ENCODE peak calls at places on chromosomes 13 and 19, in ten cellular contexts. G is fibroblast of lung, I is H1, R is HCT116, J is mammary epithelial cell, S is SK-N-SH, Z is mesendoderm, Q is H9, W is PC-3, D is HepG2. M is an unnamed sample. For H3K4me1, the result is how much of the 10 kb centered on the place peaks cover.

GRCh38 chr13:106331116-106331515 is 204.3 kb downstream of the EFNB2 start:
- DNase-seq in G (no peak), I (no peak), R (no peak), J (no peak), S (no peak), Z (no peak), Q (no peak), W (no peak), D (no peak), M (no peak)

GRCh38 chr13:109235901-109236300 is 550.5 kb downstream of the IRS2 start:
- DNase-seq in G (no peak), I (no peak), R (no peak), J (peak), S (no peak), Z (no peak), Q (no peak), W (no peak), D (no peak), M (no peak)

GRCh38 chr19:35404879-35405622 is 34.2 kb downstream of the GPR42 start:
- DNase-seq in G (peak), I (no peak), R (no peak), J (peak), S (no peak), Z (peak), Q (no peak), W (peak), D (peak), M (peak)

GRCh38 chr13:50594276-50594970 is 249.1 kb downstream of the DLEU7 start:
- DNase-seq in G (no peak), I (no peak), R (no peak), J (no peak), S (peak), Z (no peak), Q (peak), W (no peak), D (peak), M (no peak)

GRCh38 chr13:20553309-20553708 is 13.6 kb upstream of the IFT88 start:
- DNase-seq in G (no peak), I (no peak), R (no peak), J (no peak), S (no peak), Z (no peak), Q (no peak), W (no peak), D (peak), M (peak)

GRCh38 chr13:31444266-31444862 is 244.6 kb downstream of the B3GLCT start:
- DNase-seq in G (no peak), I (no peak), R (no peak), J (no peak), S (no peak), Z (no peak), Q (no peak), W (no peak), D (no peak), M (no peak)

GRCh38 chr13:34772206-34772605 is 169.9 kb upstream of the NBEA start:
- DNase-seq in G (no peak), I (no peak), R (no peak), J (no peak), S (no peak), Z (peak), Q (no peak), W (no peak), D (no peak), M (no peak)

GRCh38 chr13:53137777-53138176 is 109.2 kb downstream of the OLFM4 start:
- DNase-seq in G (peak), I (no peak), R (no peak), J (no peak), S (no peak), Z (no peak), Q (no peak), W (peak), D (no peak), M (peak)

GRCh38 chr13:43572601-43573360 is 214.0 kb downstream of the ENOX1 start:
- DNase-seq in G (peak), I (no peak), R (no peak), J (peak), S (no peak), Z (peak), Q (no peak), W (peak), D (no peak), M (no peak)

GRCh38 chr13:98619556-98619955 is 42.6 kb upstream of the STK24 start:
- DNase-seq in G (no peak), I (no peak), R (no peak), J (peak), S (no peak), Z (no peak), Q (no peak), W (no peak), D (no peak), M (no peak)

GRCh38 chr19:58406818-58407657 is 1.4 kb upstream of the ZNF584 start:
- DNase-seq in G (no peak), I (no peak), R (no peak), J (no peak), S (no peak), Z (peak), Q (peak), W (no peak), D (peak), M (peak)

GRCh38 chr19:10896851-10897526 is 25.6 kb downstream of the CARM1 start:
- DNase-seq in G (no peak), I (no peak), R (no peak), J (no peak), S (no peak), Z (no peak), Q (no peak), W (peak), D (peak), M (no peak)

GRCh38 chr19:12994701-12995595 is at the start of gene NFIX:
- DNase-seq in G (peak), I (no peak), R (no peak), J (peak), S (peak), Z (no peak), Q (no peak), W (peak), D (peak), M (peak)

GRCh38 chr13:27578121-27579030 is 42.0 kb downstream of the LNX2 start:
- DNase-seq in G (peak), I (no peak), R (no peak), J (peak), S (no peak), Z (peak), Q (no peak), W (peak), D (no peak), M (no peak)

GRCh38 chr19:40672573-40673299 is 17.7 kb downstream of the NUMBL start:
- DNase-seq in G (no peak), I (no peak), R (no peak), J (no peak), S (no peak), Z (no peak), Q (no peak), W (no peak), D (no peak), M (no peak)

GRCh38 chr19:55179570-55180484 is at the start of gene SYT5:
- DNase-seq in G (no peak), I (no peak), R (no peak), J (peak), S (peak), Z (peak), Q (peak), W (peak), D (no peak), M (peak)

GRCh38 chr13:20006206-20006605 is 47.7 kb downstream of the ZMYM2 start:
- DNase-seq in G (peak), I (no peak), R (no peak), J (no peak), S (no peak), Z (no peak), Q (no peak), W (peak), D (no peak), M (no peak)

GRCh38 chr19:30122431-30122830 is 180.4 kb downstream of the URI1 start:
- DNase-seq in G (no peak), I (no peak), R (no peak), J (no peak), S (no peak), Z (no peak), Q (no peak), W (no peak), D (no peak), M (no peak)

GRCh38 chr13:72643339-72643989 is 84.0 kb downstream of the MZT1 start:
- DNase-seq in G (peak), I (no peak), R (peak), J (peak), S (peak), Z (peak), Q (no peak), W (peak), D (peak), M (peak)

GRCh38 chr19:41327499-41328156 is 17.7 kb downstream of the CCDC97 start:
- DNase-seq in G (peak), I (no peak), R (no peak), J (peak), S (peak), Z (no peak), Q (peak), W (peak), D (no peak), M (no peak)

GRCh38 chr13:75762066-75762937 is 126.2 kb downstream of the LMO7 start:
- DNase-seq in G (no peak), I (no peak), R (no peak), J (peak), S (no peak), Z (no peak), Q (no peak), W (peak), D (peak), M (peak)

GRCh38 chr13:97272526-97272925 is 50.4 kb downstream of the MBNL2 start:
- DNase-seq in G (peak), I (no peak), R (no peak), J (no peak), S (no peak), Z (peak), Q (no peak), W (no peak), D (no peak), M (no peak)

GRCh38 chr19:41437944-41438574 is 1.7 kb downstream of the DMAC2 start:
- DNase-seq in G (no peak), I (no peak), R (no peak), J (no peak), S (no peak), Z (no peak), Q (no peak), W (no peak), D (no peak), M (no peak)

GRCh38 chr19:29010276-29010675 is 202.7 kb downstream of the UQCRFS1 start:
- DNase-seq in G (no peak), I (no peak), R (no peak), J (no peak), S (no peak), Z (no peak), Q (no peak), W (no peak), D (no peak), M (no peak)

GRCh38 chr13:107866007-107866665 is 349.2 kb downstream of the LIG4 start:
- DNase-seq in G (peak), I (no peak), R (no peak), J (peak), S (peak), Z (peak), Q (peak), W (peak), D (no peak), M (peak)

GRCh38 chr19:33569822-33570221 is 48.2 kb upstream of the PEPD start:
- DNase-seq in G (no peak), I (no peak), R (no peak), J (no peak), S (no peak), Z (peak), Q (no peak), W (no peak), D (no peak), M (no peak)

GRCh38 chr19:2917275-2918184 is 16.8 kb downstream of the ZNF57 start:
- DNase-seq in G (no peak), I (no peak), R (no peak), J (no peak), S (no peak), Z (no peak), Q (no peak), W (no peak), D (no peak), M (no peak)

GRCh38 chr13:75656590-75656989 is 20.5 kb downstream of the LMO7 start:
- DNase-seq in G (peak), I (no peak), R (no peak), J (peak), S (no peak), Z (no peak), Q (no peak), W (no peak), D (no peak), M (no peak)

GRCh38 chr13:113474179-113474578 is 16.3 kb downstream of the DCUN1D2 start:
- DNase-seq in G (no peak), I (no peak), R (no peak), J (peak), S (no peak), Z (peak), Q (no peak), W (no peak), D (no peak), M (no peak)

GRCh38 chr19:33905473-33905936 is 108.8 kb downstream of the KCTD15 start:
- DNase-seq in G (peak), I (no peak), R (no peak), J (peak), S (peak), Z (peak), Q (peak), W (peak), D (no peak), M (peak)

GRCh38 chr13:57632276-57633140 is 964 bp downstream of the PCDH17 start:
- DNase-seq in G (peak), I (no peak), R (no peak), J (no peak), S (peak), Z (peak), Q (peak), W (no peak), D (no peak), M (peak)

GRCh38 chr13:112729408-112729807 is 39.6 kb downstream of the ATP11A start:
- DNase-seq in G (no peak), I (no peak), R (no peak), J (no peak), S (no peak), Z (peak), Q (peak), W (no peak), D (no peak), M (no peak)

GRCh38 chr19:10290876-10291553 is 1.3 kb downstream of the ICAM5 start:
- DNase-seq in G (no peak), I (no peak), R (peak), J (peak), S (peak), Z (peak), Q (peak), W (peak), D (peak), M (peak)

GRCh38 chr19:10228393-10228792 is 2.7 kb downstream of the S1PR2 start:
- DNase-seq in G (no peak), I (no peak), R (no peak), J (no peak), S (no peak), Z (no peak), Q (no peak), W (no peak), D (no peak), M (no peak)

GRCh38 chr19:36201684-36202083 is 12.8 kb downstream of the ZNF565 start:
- DNase-seq in G (no peak), I (no peak), R (no peak), J (no peak), S (no peak), Z (no peak), Q (no peak), W (no peak), D (no peak), M (no peak)

GRCh38 chr19:7901337-7901736 is 2.3 kb upstream of the MAP2K7 start:
- DNase-seq in G (no peak), I (no peak), R (no peak), J (no peak), S (no peak), Z (no peak), Q (no peak), W (no peak), D (no peak), M (no peak)

GRCh38 chr19:3479177-3479818 is 1.0 kb downstream of the SMIM24 start:
- DNase-seq in G (no peak), I (no peak), R (peak), J (no peak), S (peak), Z (peak), Q (peak), W (peak), D (no peak), M (peak)

GRCh38 chr13:43058318-43058674 is 34.9 kb downstream of the DNAJC15 start:
- DNase-seq in G (peak), I (no peak), R (peak), J (peak), S (no peak), Z (peak), Q (peak), W (peak), D (peak), M (peak)

GRCh38 chr13:82364525-82364924 is 1517.7 kb downstream of the SLITRK1 start:
- DNase-seq in G (no peak), I (no peak), R (no peak), J (no peak), S (no peak), Z (no peak), Q (no peak), W (no peak), D (no peak), M (no peak)

GRCh38 chr19:49411681-49412321 is 11.4 kb downstream of the PTH2 start:
- DNase-seq in G (no peak), I (no peak), R (no peak), J (no peak), S (no peak), Z (no peak), Q (no peak), W (no peak), D (no peak), M (no peak)
- H3K4me2 ChIP-seq in G (no peak), I (no peak), R (no peak), J (no peak), S (no peak), Z (no peak), Q (no peak), W (no peak), D (no peak), M (no peak)

DNA sequence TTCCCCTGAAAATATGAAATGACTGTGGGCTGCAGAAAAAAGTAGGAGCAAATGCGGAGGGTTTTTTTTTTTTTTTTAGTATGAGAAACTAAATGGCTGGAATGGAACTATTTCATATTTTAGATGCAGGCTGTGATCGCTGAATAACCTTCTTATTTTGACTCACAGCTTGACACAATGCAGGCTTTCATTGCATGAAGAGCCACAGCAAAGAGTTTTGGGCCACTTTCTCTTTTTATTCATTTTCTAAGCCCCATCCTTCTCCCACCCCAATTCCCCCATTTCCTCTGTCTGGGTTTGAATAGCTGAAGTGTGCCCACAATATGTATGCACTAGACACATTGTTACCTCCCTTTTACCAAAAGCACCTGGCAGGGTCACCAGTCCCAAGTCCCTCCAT is 125.9 kb downstream of the COG6 start:
- DNase-seq in G (no peak), I (no peak), R (no peak), J (no peak), S (no peak), Z (no peak), Q (no peak), W (no peak), D (no peak), M (no peak)
- H3K4me1 ChIP-seq in G (under half), I (under half), R (under half), J (under half), S (under half), Z (under half), Q (under half), W (under half), D (under half), M (under half)

DNA sequence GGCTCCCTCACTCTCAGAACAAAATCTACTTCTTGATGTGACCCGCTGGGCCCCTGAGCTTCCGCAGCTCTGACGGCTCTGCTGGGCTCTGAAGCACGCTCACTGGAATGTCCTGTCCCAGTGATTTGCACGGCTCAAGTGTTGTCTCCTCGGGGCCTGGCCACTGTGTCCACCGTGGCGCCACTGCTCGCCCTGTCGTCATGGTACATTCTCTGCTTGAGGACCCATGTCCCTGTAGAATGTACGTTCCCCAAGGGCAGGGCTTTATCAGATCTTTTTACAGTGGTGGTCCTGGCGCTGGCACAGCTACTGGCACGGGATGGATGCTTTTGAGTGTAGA is 12.1 kb downstream of the KLHL26 start:
- DNase-seq in G (peak), I (no peak), R (no peak), J (no peak), S (no peak), Z (no peak), Q (no peak), W (no peak), D (no peak), M (no peak)
- H3K4me2 ChIP-seq in G (peak), I (no peak), R (no peak), J (peak), S (no peak), Z (no peak), Q (no peak), W (no peak), D (no peak), M (peak)

GRCh38 chr19:46927893-46928292 is 67.1 kb downstream of the ARHGAP35 start:
- DNase-seq in G (no peak), I (no peak), R (no peak), J (no peak), S (no peak), Z (no peak), Q (no peak), W (no peak), D (no peak), M (no peak)
- H3K4me1 ChIP-seq in G (under half), I (under half), R (half or more), J (half or more), S (half or more), Z (under half), Q (under half), W (half or more), D (half or more), M (under half)

M was measured in hepatocyte.